ENCODE peak calls at places on chromosomes 5 and 9, in seven cellular contexts. I is HepG2, W is HCT116, P is K562, L is SK-N-SH, B is GM12878, X is H1. H is an unnamed sample.

GRCh38 chr5:163789870-163790269 is 284.5 kb downstream of the MAT2B start:
- DNase-seq in I (no peak), W (no peak), P (no peak), L (no peak), B (no peak), X (no peak), H (no peak)

GRCh38 chr5:138849439-138849838 is 25.7 kb downstream of the LRRTM2 start:
- DNase-seq in I (no peak), W (no peak), P (no peak), L (peak), B (no peak), X (no peak), H (no peak)

GRCh38 chr9:26566141-26566540 is 326.5 kb downstream of the CAAP1 start:
- DNase-seq in I (no peak), W (no peak), P (no peak), L (no peak), B (no peak), X (no peak), H (no peak)

GRCh38 chr5:94545870-94546625 is 72.4 kb downstream of the KIAA0825 start:
- DNase-seq in I (no peak), W (no peak), P (no peak), L (no peak), B (no peak), X (no peak), H (no peak)

GRCh38 chr5:125634242-125634835 is 788.9 kb upstream of the GRAMD2B start:
- DNase-seq in I (no peak), W (no peak), P (no peak), L (no peak), B (no peak), X (no peak), H (no peak)

GRCh38 chr9:108486791-108487190 is 369.0 kb downstream of the ACTL7B start:
- DNase-seq in I (no peak), W (no peak), P (no peak), L (no peak), B (no peak), X (no peak), H (no peak)

GRCh38 chr9:128833696-128834095 is 4.1 kb upstream of the SPOUT1 start:
- DNase-seq in I (no peak), W (no peak), P (peak), L (no peak), B (no peak), X (no peak), H (no peak)

GRCh38 chr5:16572289-16573015 is 44.3 kb downstream of the RETREG1 start:
- DNase-seq in I (no peak), W (no peak), P (no peak), L (no peak), B (no peak), X (no peak), H (no peak)

GRCh38 chr9:110601098-110601497 is 21.6 kb upstream of the SVEP1 start:
- DNase-seq in I (no peak), W (no peak), P (no peak), L (no peak), B (no peak), X (no peak), H (no peak)

GRCh38 chr9:127473501-127473900 is 22.2 kb downstream of the LRSAM1 start:
- DNase-seq in I (no peak), W (no peak), P (no peak), L (no peak), B (no peak), X (no peak), H (no peak)

GRCh38 chr9:99103505-99103904 is 1.4 kb upstream of the TGFBR1 start:
- DNase-seq in I (no peak), W (no peak), P (no peak), L (no peak), B (no peak), X (no peak), H (no peak)

GRCh38 chr5:142151436-142152382 is 43.1 kb downstream of the NDFIP1 start:
- DNase-seq in I (peak), W (peak), P (peak), L (peak), B (peak), X (no peak), H (peak)
- TF ChIP-seq YY1 in I (no peak), W (no peak), P (no peak), L (no peak), B (no peak), X (no peak), H (no peak)

GRCh38 chr5:124537136-124537919 is 209.1 kb downstream of the ZNF608 start:
- DNase-seq in I (peak), W (no peak), P (no peak), L (no peak), B (no peak), X (no peak), H (no peak)
- TF ChIP-seq YY1 in I (no peak), W (no peak), P (no peak), L (no peak), B (no peak), X (no peak), H (no peak)

GRCh38 chr5:56761486-56761885 is 53.9 kb upstream of the MAP3K1 start:
- DNase-seq in I (no peak), W (no peak), P (no peak), L (no peak), B (no peak), X (no peak), H (no peak)

GRCh38 chr5:56766926-56767325 is 48.4 kb upstream of the MAP3K1 start:
- DNase-seq in I (no peak), W (no peak), P (no peak), L (no peak), B (no peak), X (no peak), H (no peak)

GRCh38 chr5:56763182-56763581 is 52.2 kb upstream of the MAP3K1 start:
- DNase-seq in I (no peak), W (no peak), P (no peak), L (no peak), B (no peak), X (no peak), H (no peak)

GRCh38 chr5:56760723-56761122 is 54.6 kb upstream of the MAP3K1 start:
- DNase-seq in I (no peak), W (no peak), P (no peak), L (no peak), B (no peak), X (no peak), H (no peak)

GRCh38 chr5:56763711-56764466 is 51.5 kb upstream of the MAP3K1 start:
- DNase-seq in I (peak), W (no peak), P (no peak), L (peak), B (no peak), X (no peak), H (no peak)
- TF ChIP-seq YY1 in I (no peak), W (no peak), P (no peak), L (no peak), B (no peak), X (no peak), H (no peak)

GRCh38 chr5:1522601-1523479 is 920 bp downstream of the LPCAT1 start:
- DNase-seq in I (no peak), W (no peak), P (peak), L (peak), B (no peak), X (no peak), H (no peak)
- TF ChIP-seq YY1 in I (peak), W (no peak), P (no peak), L (no peak), B (no peak), X (no peak), H (no peak)

GRCh38 chr5:147479949-147480348 is 29.9 kb downstream of the DPYSL3 start:
- DNase-seq in I (no peak), W (no peak), P (no peak), L (no peak), B (no peak), X (no peak), H (no peak)
- TF ChIP-seq YY1 in I (no peak), W (no peak), P (no peak), L (no peak), B (no peak), X (no peak), H (no peak)

GRCh38 chr9:35293381-35293780 is 131.6 kb downstream of the UNC13B start:
- DNase-seq in I (no peak), W (no peak), P (no peak), L (no peak), B (no peak), X (no peak), H (no peak)
- TF ChIP-seq YY1 in I (no peak), W (no peak), P (no peak), L (no peak), B (no peak), X (no peak), H (no peak)

DNA sequence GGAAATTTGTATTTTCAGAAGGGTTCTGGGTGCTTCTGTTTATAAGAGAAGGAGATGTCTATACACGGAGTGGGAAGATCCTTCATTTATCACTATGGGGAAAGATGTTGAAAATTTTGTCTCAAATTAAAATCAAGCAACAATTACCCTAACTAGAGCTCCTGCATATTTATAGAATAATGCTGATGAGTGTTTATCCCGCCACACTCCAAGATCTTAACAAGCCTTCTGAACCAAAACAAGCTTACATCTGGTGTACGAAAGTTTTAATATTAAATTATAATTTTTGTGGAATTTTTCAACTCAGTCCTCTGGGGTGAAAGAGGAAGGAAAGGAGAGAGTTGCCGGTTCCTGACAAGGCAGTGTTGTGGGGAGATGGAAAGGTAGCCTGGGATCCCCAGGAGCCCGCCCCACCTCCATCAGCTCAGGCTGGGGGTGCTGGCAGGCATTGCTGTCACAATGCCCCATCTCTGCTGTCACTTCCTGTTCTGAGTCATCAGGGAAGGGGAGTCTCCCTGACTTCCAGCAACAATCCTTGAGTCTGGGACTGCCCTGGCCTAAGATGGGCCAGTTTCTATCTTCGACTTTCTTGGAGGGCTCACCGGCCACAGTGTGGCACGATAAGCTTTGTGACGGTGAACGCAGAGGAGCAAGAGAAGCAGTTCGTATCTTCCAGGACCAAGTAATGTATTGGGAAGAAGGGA is 64.5 kb downstream of the ERAP1 start:
- DNase-seq in I (no peak), W (no peak), P (peak), L (no peak), B (no peak), X (no peak), H (no peak)
- TF ChIP-seq YY1 in I (no peak), W (no peak), P (peak), L (no peak), B (no peak), X (no peak), H (no peak)

GRCh38 chr5:151303666-151304065 is at the start of gene SLC36A3:
- DNase-seq in I (no peak), W (no peak), P (no peak), L (no peak), B (no peak), X (no peak), H (no peak)
- TF ChIP-seq YY1 in I (no peak), W (no peak), P (no peak), L (no peak), B (no peak), X (no peak), H (no peak)

GRCh38 chr9:23324511-23324910 is 501.5 kb downstream of the ELAVL2 start:
- DNase-seq in I (no peak), W (no peak), P (no peak), L (no peak), B (no peak), X (no peak), H (peak)
- TF ChIP-seq YY1 in I (no peak), W (no peak), P (no peak), L (no peak), B (no peak), X (no peak), H (no peak)

DNA sequence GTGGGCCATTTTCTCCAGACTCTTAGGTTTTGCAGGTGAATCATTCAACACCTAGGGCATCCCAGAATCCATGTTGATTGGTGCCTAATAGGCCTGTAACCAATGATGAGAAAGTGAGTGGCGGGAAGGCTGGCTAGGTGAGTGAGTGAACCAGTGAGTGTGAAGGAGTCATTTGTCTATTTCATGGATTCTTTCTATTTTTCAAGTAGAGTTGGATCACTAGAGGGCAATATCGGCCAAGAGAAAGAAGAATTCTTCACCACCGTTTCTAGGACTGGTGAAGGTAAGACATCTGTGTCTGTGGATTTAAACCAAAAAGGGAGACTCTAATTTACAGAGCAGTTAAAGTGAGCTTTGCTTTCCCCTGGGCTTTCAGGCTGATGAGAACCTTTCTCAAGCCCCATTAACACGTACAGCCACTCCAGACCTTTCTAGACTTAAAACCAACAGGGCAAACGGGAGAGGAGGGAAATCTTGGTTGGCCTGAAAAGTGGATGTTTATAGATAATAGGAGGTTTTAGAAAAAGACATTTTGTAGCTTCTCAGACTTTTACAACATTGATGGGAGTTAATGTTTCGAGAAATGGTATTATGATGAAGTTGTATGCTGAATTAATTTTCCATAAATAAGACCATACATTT is 114.3 kb upstream of the IL12B start:
- DNase-seq in I (peak), W (peak), P (no peak), L (peak), B (no peak), X (no peak), H (peak)
- TF ChIP-seq YY1 in I (no peak), W (no peak), P (no peak), L (no peak), B (no peak), X (no peak), H (no peak)

H was measured in NT2/D1.